ENCODE peak calls at places on chromosome 3, in eight cellular contexts. One of them, this sample, is unnamed.

GRCh38 chr3:66181764-66182163 is 39.0 kb upstream of the SLC25A26 start:
- DNase-seq in A549: no peak
- DNase-seq in K562: no peak
- DNase-seq in upper lobe of left lung: no peak
- DNase-seq in breast epithelium: no peak
- DNase-seq in stomach: no peak
- DNase-seq in uterus: no peak
- DNase-seq in esophagus squamous epithelium: no peak
- DNase-seq in this sample: peak; percentile 66

GRCh38 chr3:142993958-142994442 is 7.4 kb upstream of the U2SURP start:
- DNase-seq in upper lobe of left lung: peak; percentile 65
- DNase-seq in stomach: peak; percentile 52
- DNase-seq in K562: peak; percentile 65
- DNase-seq in breast epithelium: no peak
- DNase-seq in esophagus squamous epithelium: no peak
- DNase-seq in uterus: peak; percentile 43
- DNase-seq in A549: peak; percentile 69
- DNase-seq in this sample: no peak

GRCh38 chr3:141011511-141012262 is 39.5 kb upstream of the SPSB4 start:
- DNase-seq in esophagus squamous epithelium: no peak
- DNase-seq in uterus: peak; percentile 67
- DNase-seq in upper lobe of left lung: peak; percentile 72
- DNase-seq in A549: peak; percentile 18
- DNase-seq in stomach: peak; percentile 78
- DNase-seq in breast epithelium: peak; percentile 66
- DNase-seq in K562: peak; percentile 62
- DNase-seq in this sample: peak; percentile 83

GRCh38 chr3:196193738-196194541 is 17.3 kb downstream of the ZDHHC19 start:
- DNase-seq in stomach: peak; percentile 90
- DNase-seq in K562: peak; percentile 57
- DNase-seq in upper lobe of left lung: peak; percentile 81
- DNase-seq in A549: no peak
- DNase-seq in uterus: no peak
- DNase-seq in esophagus squamous epithelium: no peak
- DNase-seq in breast epithelium: no peak
- DNase-seq in this sample: peak; percentile 91

GRCh38 chr3:52396907-52397591 is 47.9 kb downstream of the SEMA3G start:
- DNase-seq in esophagus squamous epithelium: no peak
- DNase-seq in K562: no peak
- DNase-seq in breast epithelium: no peak
- DNase-seq in stomach: no peak
- DNase-seq in A549: no peak
- DNase-seq in uterus: no peak
- DNase-seq in upper lobe of left lung: no peak
- DNase-seq in this sample: no peak

GRCh38 chr3:13193320-13194284 is 120.4 kb upstream of the IQSEC1 start:
- DNase-seq in stomach: no peak
- DNase-seq in uterus: no peak
- DNase-seq in breast epithelium: peak; percentile 41
- DNase-seq in K562: no peak
- DNase-seq in esophagus squamous epithelium: no peak
- DNase-seq in upper lobe of left lung: no peak
- DNase-seq in A549: no peak
- DNase-seq in this sample: no peak

GRCh38 chr3:66236281-66236680 is 15.5 kb downstream of the SLC25A26 start:
- DNase-seq in breast epithelium: no peak
- DNase-seq in K562: no peak
- DNase-seq in upper lobe of left lung: no peak
- DNase-seq in stomach: no peak
- DNase-seq in esophagus squamous epithelium: no peak
- DNase-seq in A549: no peak
- DNase-seq in uterus: no peak
- DNase-seq in this sample: no peak

GRCh38 chr3:59803269-59803668 is 753.4 kb upstream of the CFAP20DC start:
- DNase-seq in upper lobe of left lung: no peak
- DNase-seq in breast epithelium: no peak
- DNase-seq in stomach: no peak
- DNase-seq in K562: no peak
- DNase-seq in A549: no peak
- DNase-seq in esophagus squamous epithelium: no peak
- DNase-seq in uterus: no peak
- DNase-seq in this sample: no peak

GRCh38 chr3:154184582-154184981 is 63.4 kb downstream of the ARHGEF26 start:
- DNase-seq in esophagus squamous epithelium: no peak
- DNase-seq in stomach: no peak
- DNase-seq in uterus: no peak
- DNase-seq in K562: no peak
- DNase-seq in A549: no peak
- DNase-seq in breast epithelium: no peak
- DNase-seq in upper lobe of left lung: no peak
- DNase-seq in this sample: no peak

GRCh38 chr3:115760722-115761121 is 137.4 kb downstream of the GAP43 start:
- DNase-seq in esophagus squamous epithelium: no peak
- DNase-seq in A549: no peak
- DNase-seq in breast epithelium: no peak
- DNase-seq in uterus: no peak
- DNase-seq in K562: no peak
- DNase-seq in stomach: no peak
- DNase-seq in upper lobe of left lung: no peak
- DNase-seq in this sample: no peak

GRCh38 chr3:20846081-20846480 is 660.1 kb upstream of the SGO1 start:
- DNase-seq in K562: no peak
- DNase-seq in stomach: no peak
- DNase-seq in esophagus squamous epithelium: no peak
- DNase-seq in A549: no peak
- DNase-seq in breast epithelium: no peak
- DNase-seq in uterus: no peak
- DNase-seq in upper lobe of left lung: no peak
- DNase-seq in this sample: no peak

GRCh38 chr3:39541442-39541841 is 74.0 kb downstream of the MOBP start:
- DNase-seq in esophagus squamous epithelium: no peak
- DNase-seq in A549: no peak
- DNase-seq in uterus: no peak
- DNase-seq in stomach: no peak
- DNase-seq in K562: no peak
- DNase-seq in upper lobe of left lung: no peak
- DNase-seq in breast epithelium: no peak
- DNase-seq in this sample: no peak

GRCh38 chr3:62992520-62992919 is 117.3 kb upstream of the CADPS start:
- DNase-seq in K562: no peak
- DNase-seq in A549: no peak
- DNase-seq in esophagus squamous epithelium: no peak
- DNase-seq in upper lobe of left lung: no peak
- DNase-seq in uterus: no peak
- DNase-seq in breast epithelium: no peak
- DNase-seq in stomach: no peak
- DNase-seq in this sample: no peak

GRCh38 chr3:38039899-38040261 is 872 bp downstream of the DLEC1 start:
- DNase-seq in upper lobe of left lung: peak; percentile 89
- DNase-seq in K562: peak; percentile 54
- DNase-seq in stomach: peak; percentile 71
- DNase-seq in breast epithelium: peak; percentile 62
- DNase-seq in A549: no peak
- DNase-seq in esophagus squamous epithelium: peak; percentile 13
- DNase-seq in uterus: peak; percentile 48
- DNase-seq in this sample: no peak

GRCh38 chr3:13673207-13673606 is 124.3 kb downstream of the FBLN2 start:
- DNase-seq in esophagus squamous epithelium: no peak
- DNase-seq in upper lobe of left lung: no peak
- DNase-seq in stomach: no peak
- DNase-seq in A549: peak; percentile 50
- DNase-seq in breast epithelium: no peak
- DNase-seq in uterus: no peak
- DNase-seq in K562: no peak
- DNase-seq in this sample: no peak

GRCh38 chr3:185362850-185363661 is at the start of gene MAP3K13:
- DNase-seq in K562: peak; percentile 84
- DNase-seq in upper lobe of left lung: peak; percentile 96
- DNase-seq in esophagus squamous epithelium: peak; percentile 21
- DNase-seq in A549: peak; percentile 79
- DNase-seq in uterus: peak; percentile 60
- DNase-seq in breast epithelium: peak; percentile 69
- DNase-seq in stomach: peak; percentile 82
- DNase-seq in this sample: peak; percentile 90
- TF ChIP-seq POLR2A in K562: no peak
- TF ChIP-seq POLR2A in upper lobe of left lung: no peak
- TF ChIP-seq POLR2A in esophagus squamous epithelium: no peak
- TF ChIP-seq POLR2A in A549: no peak
- TF ChIP-seq POLR2A in uterus: no peak
- TF ChIP-seq POLR2A in breast epithelium: no peak
- TF ChIP-seq POLR2A in stomach: no peak
- TF ChIP-seq POLR2A in this sample: no peak

DNA sequence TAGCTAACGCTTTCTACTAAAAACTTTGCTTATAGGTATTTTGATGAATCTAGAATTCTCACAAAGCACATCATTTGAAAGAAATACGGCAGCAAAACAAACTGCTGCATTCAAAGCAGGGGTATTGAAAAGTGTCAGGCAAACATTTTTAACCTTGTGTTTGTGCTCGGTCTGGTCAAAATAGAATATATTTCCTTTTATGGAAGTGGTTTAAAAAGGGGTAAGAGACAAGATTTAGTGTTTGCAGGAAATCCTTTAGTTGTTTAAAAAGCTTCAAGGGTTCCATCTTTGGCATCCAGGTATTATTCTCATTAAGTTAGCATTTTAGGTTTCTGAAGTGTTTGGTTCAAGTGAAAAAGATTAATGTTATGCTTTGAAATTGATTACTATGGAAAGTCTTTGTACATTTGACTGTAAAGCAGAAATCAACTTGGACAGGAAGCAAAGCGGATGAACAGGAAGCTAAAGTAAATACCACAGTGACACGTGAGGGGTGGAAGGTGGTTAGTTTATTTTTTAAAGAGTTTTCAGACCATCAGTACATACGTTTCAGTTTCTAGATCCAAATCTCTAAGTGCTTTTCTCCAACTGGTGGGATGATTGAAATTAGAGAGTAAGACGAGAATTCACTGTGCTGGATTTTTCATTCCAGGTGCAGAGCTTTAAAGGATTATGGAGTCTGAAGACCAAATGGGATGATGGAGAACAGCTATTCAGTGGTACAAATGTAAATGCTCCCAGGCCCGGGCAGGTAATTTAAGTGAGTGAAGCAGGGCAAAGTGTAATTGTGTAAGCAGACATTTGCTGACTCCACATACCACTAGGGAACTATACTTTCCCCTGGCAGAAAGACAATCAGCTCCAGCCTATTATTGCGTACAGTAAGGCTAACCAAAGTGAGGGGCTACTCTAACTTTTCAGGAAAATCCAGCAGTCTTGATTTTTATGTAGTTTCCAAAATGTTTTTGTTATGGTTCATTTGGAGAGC is 341.8 kb upstream of the TBL1XR1 start:
- DNase-seq in A549: no peak
- DNase-seq in stomach: no peak
- DNase-seq in upper lobe of left lung: no peak
- DNase-seq in uterus: no peak
- DNase-seq in K562: no peak
- DNase-seq in breast epithelium: no peak
- DNase-seq in esophagus squamous epithelium: no peak
- DNase-seq in this sample: no peak
- H3K4me1 ChIP-seq in A549: no peaks in the 10 kb centered on the region
- H3K4me1 ChIP-seq in stomach: peaks cover 26% of the 10 kb centered on the region
- H3K4me1 ChIP-seq in upper lobe of left lung: peaks cover 21% of the 10 kb centered on the region
- H3K4me1 ChIP-seq in uterus: no peaks in the 10 kb centered on the region
- H3K4me1 ChIP-seq in K562: no peaks in the 10 kb centered on the region
- H3K4me1 ChIP-seq in breast epithelium: peaks cover 3% of the 10 kb centered on the region
- H3K4me1 ChIP-seq in esophagus squamous epithelium: peaks cover 15% of the 10 kb centered on the region
- H3K4me1 ChIP-seq in this sample: peaks cover 7% of the 10 kb centered on the region

GRCh38 chr3:185283374-185283935 is 29.6 kb upstream of the EHHADH start:
- DNase-seq in esophagus squamous epithelium: no peak
- DNase-seq in K562: no peak
- DNase-seq in uterus: no peak
- DNase-seq in upper lobe of left lung: no peak
- DNase-seq in A549: peak; percentile 24
- DNase-seq in stomach: no peak
- DNase-seq in breast epithelium: no peak
- DNase-seq in this sample: no peak

GRCh38 chr3:185280572-185281365 is 26.9 kb upstream of the EHHADH start:
- DNase-seq in uterus: no peak
- DNase-seq in A549: peak; percentile 56
- DNase-seq in esophagus squamous epithelium: no peak
- DNase-seq in upper lobe of left lung: no peak
- DNase-seq in K562: peak; percentile 61
- DNase-seq in breast epithelium: no peak
- DNase-seq in stomach: no peak
- DNase-seq in this sample: no peak

GRCh38 chr3:185279582-185280138 is 25.8 kb upstream of the EHHADH start:
- DNase-seq in stomach: no peak
- DNase-seq in K562: no peak
- DNase-seq in esophagus squamous epithelium: no peak
- DNase-seq in breast epithelium: no peak
- DNase-seq in A549: no peak
- DNase-seq in upper lobe of left lung: no peak
- DNase-seq in uterus: no peak
- DNase-seq in this sample: no peak

GRCh38 chr3:185282696-185283373 is 29.0 kb upstream of the EHHADH start:
- DNase-seq in stomach: peak; percentile 98
- DNase-seq in breast epithelium: peak; percentile 97
- DNase-seq in A549: peak; percentile 87
- DNase-seq in uterus: peak; percentile 94
- DNase-seq in esophagus squamous epithelium: peak; percentile 81
- DNase-seq in upper lobe of left lung: peak; percentile 97
- DNase-seq in K562: no peak
- DNase-seq in this sample: peak; percentile 97
- TF ChIP-seq POLR2A in stomach: peak; percentile 12
- TF ChIP-seq POLR2A in breast epithelium: no peak
- TF ChIP-seq POLR2A in A549: peak; percentile 58
- TF ChIP-seq POLR2A in uterus: peak; percentile 14
- TF ChIP-seq POLR2A in esophagus squamous epithelium: peak; percentile 89
- TF ChIP-seq POLR2A in upper lobe of left lung: no peak
- TF ChIP-seq POLR2A in K562: no peak
- TF ChIP-seq POLR2A in this sample: no peak

GRCh38 chr3:188178293-188178950 is 24.5 kb downstream of the LPP start:
- DNase-seq in upper lobe of left lung: no peak
- DNase-seq in uterus: no peak
- DNase-seq in breast epithelium: no peak
- DNase-seq in K562: no peak
- DNase-seq in stomach: no peak
- DNase-seq in A549: no peak
- DNase-seq in esophagus squamous epithelium: no peak
- DNase-seq in this sample: no peak

GRCh38 chr3:188179006-188179966 is 25.3 kb downstream of the LPP start:
- DNase-seq in A549: no peak
- DNase-seq in uterus: peak; percentile 55
- DNase-seq in stomach: no peak
- DNase-seq in upper lobe of left lung: peak; percentile 80
- DNase-seq in K562: no peak
- DNase-seq in esophagus squamous epithelium: no peak
- DNase-seq in breast epithelium: no peak
- DNase-seq in this sample: peak; percentile 61

GRCh38 chr3:188176476-188176875 is 22.5 kb downstream of the LPP start:
- DNase-seq in breast epithelium: no peak
- DNase-seq in upper lobe of left lung: no peak
- DNase-seq in A549: no peak
- DNase-seq in stomach: no peak
- DNase-seq in uterus: no peak
- DNase-seq in esophagus squamous epithelium: no peak
- DNase-seq in K562: no peak
- DNase-seq in this sample: no peak

GRCh38 chr3:188177721-188178120 is 23.8 kb downstream of the LPP start:
- DNase-seq in A549: no peak
- DNase-seq in K562: no peak
- DNase-seq in stomach: no peak
- DNase-seq in breast epithelium: no peak
- DNase-seq in uterus: no peak
- DNase-seq in upper lobe of left lung: no peak
- DNase-seq in esophagus squamous epithelium: no peak
- DNase-seq in this sample: no peak

GRCh38 chr3:188176884-188177283 is 22.9 kb downstream of the LPP start:
- DNase-seq in A549: no peak
- DNase-seq in uterus: no peak
- DNase-seq in upper lobe of left lung: no peak
- DNase-seq in breast epithelium: no peak
- DNase-seq in stomach: no peak
- DNase-seq in esophagus squamous epithelium: no peak
- DNase-seq in K562: no peak
- DNase-seq in this sample: no peak
- H3K4me1 ChIP-seq in A549: peaks cover 37% of the 10 kb centered on the region
- H3K4me1 ChIP-seq in uterus: peaks cover 3% of the 10 kb centered on the region
- H3K4me1 ChIP-seq in upper lobe of left lung: peaks cover 25% of the 10 kb centered on the region
- H3K4me1 ChIP-seq in breast epithelium: no peaks in the 10 kb centered on the region
- H3K4me1 ChIP-seq in stomach: peaks cover 93% of the 10 kb centered on the region
- H3K4me1 ChIP-seq in esophagus squamous epithelium: peaks cover 12% of the 10 kb centered on the region
- H3K4me1 ChIP-seq in K562: no peaks in the 10 kb centered on the region
- H3K4me1 ChIP-seq in this sample: peaks cover 19% of the 10 kb centered on the region